ENCODE peak calls at places on chromosomes 2 and 18, in four cellular contexts. Z is GM04504, F is GM13976, G is mesothelial cell of epicardium. V is an unnamed sample.

GRCh38 chr2:66576381-66577330 is 141.7 kb downstream of the MEIS1 start:
- DNase-seq in Z (no peak), F (peak; percentile 31), G (peak; percentile 59), V (no peak)

GRCh38 chr2:176729706-176730569 is 460.7 kb downstream of the MTX2 start:
- DNase-seq in Z (no peak), F (no peak), G (no peak), V (peak; percentile 15)

GRCh38 chr2:189657867-189658266 is 3.4 kb upstream of the ASNSD1 start:
- DNase-seq in Z (no peak), F (no peak), G (no peak), V (no peak)

GRCh38 chr2:120310136-120310535 is 35.8 kb upstream of the INHBB start:
- DNase-seq in Z (no peak), F (peak; percentile 77), G (no peak), V (no peak)

GRCh38 chr2:174158003-174158402 is 90.3 kb downstream of the OLA1 start:
- DNase-seq in Z (peak; percentile 37), F (peak; percentile 34), G (no peak), V (peak; percentile 4)

GRCh38 chr2:53987336-53987921 is 16.6 kb upstream of the PSME4 start:
- DNase-seq in Z (peak; percentile 13), F (peak; percentile 48), G (no peak), V (peak; percentile 66)

GRCh38 chr2:177586154-177586553 is 193.6 kb downstream of the AGPS start:
- DNase-seq in Z (no peak), F (no peak), G (no peak), V (no peak)

GRCh38 chr2:130796280-130796679 is 40.4 kb upstream of the ARHGEF4 start:
- DNase-seq in Z (no peak), F (no peak), G (no peak), V (no peak)

GRCh38 chr18:59488899-59489298 is 129.8 kb upstream of the LMAN1 start:
- DNase-seq in Z (no peak), F (peak; percentile 36), G (no peak), V (no peak)

GRCh38 chr2:23209059-23209458 is 175.9 kb upstream of the KLHL29 start:
- DNase-seq in Z (no peak), F (no peak), G (no peak), V (no peak)

GRCh38 chr2:88880441-88880953 is 189.0 kb downstream of the RPIA start:
- DNase-seq in Z (peak; percentile 22), F (no peak), G (no peak), V (peak; percentile 16)

GRCh38 chr2:35428548-35428947 is 927.0 kb upstream of the CRIM1 start:
- DNase-seq in Z (no peak), F (peak; percentile 4), G (peak; percentile 54), V (peak; percentile 37)

V was measured in SHP77.